ENCODE peak calls at places on chromosomes 6 and 20, in eight cellular contexts. N is endothelial cell of umbilical vein, M is HepG2, O is H1, C is prostate gland, B is stomach, S is suprapubic skin, A is HCT116. P is an unnamed sample.

GRCh38 chr20:1174787-1175186 is 10.0 kb downstream of the TMEM74B start:
- DNase-seq in N (no peak), M (no peak), O (no peak), C (no peak), B (no peak), S (no peak), A (no peak), P (no peak)

GRCh38 chr6:7647504-7647903 is 57.5 kb downstream of the SNRNP48 start:
- DNase-seq in N (no peak), M (no peak), O (no peak), C (no peak), B (no peak), S (no peak), A (no peak), P (no peak)

GRCh38 chr6:85396159-85396808 is 53.6 kb upstream of the NT5E start:
- DNase-seq in N (no peak), M (peak), O (no peak), C (no peak), B (no peak), S (no peak), A (no peak), P (no peak)

GRCh38 chr6:37173573-37174195 is 3.7 kb downstream of the PIM1 start:
- DNase-seq in N (no peak), M (no peak), O (no peak), C (no peak), B (no peak), S (no peak), A (no peak), P (peak)

GRCh38 chr6:132683543-132683942 is 24.6 kb upstream of the TAAR1 start:
- DNase-seq in N (no peak), M (peak), O (no peak), C (no peak), B (no peak), S (no peak), A (no peak), P (no peak)

GRCh38 chr6:125945378-125946141 is 11.0 kb upstream of the HINT3 start:
- DNase-seq in N (peak), M (peak), O (no peak), C (no peak), B (no peak), S (no peak), A (no peak), P (no peak)

GRCh38 chr6:79048611-79049010 is 29.4 kb downstream of the PHIP start:
- DNase-seq in N (peak), M (peak), O (no peak), C (no peak), B (no peak), S (no peak), A (peak), P (no peak)

GRCh38 chr20:29750268-29750899 is 1507.1 kb upstream of the DEFB115 start:
- DNase-seq in N (no peak), M (no peak), O (no peak), C (no peak), B (no peak), S (peak), A (no peak), P (peak)

GRCh38 chr20:37529214-37529967 is 1.7 kb upstream of the BLCAP start:
- DNase-seq in N (no peak), M (peak), O (no peak), C (no peak), B (no peak), S (no peak), A (no peak), P (peak)

GRCh38 chr20:53547664-53548239 is 45.9 kb downstream of the ZNF217 start:
- DNase-seq in N (peak), M (peak), O (peak), C (peak), B (peak), S (no peak), A (peak), P (no peak)

GRCh38 chr20:35240083-35240913 is 13.8 kb downstream of the MMP24 start:
- DNase-seq in N (no peak), M (no peak), O (no peak), C (no peak), B (no peak), S (no peak), A (no peak), P (no peak)

GRCh38 chr20:51417745-51418529 is 124.6 kb downstream of the NFATC2 start:
- DNase-seq in N (no peak), M (no peak), O (no peak), C (no peak), B (no peak), S (no peak), A (no peak), P (peak)

GRCh38 chr6:78851156-78851555 is 16.2 kb upstream of the IRAK1BP1 start:
- DNase-seq in N (no peak), M (no peak), O (no peak), C (no peak), B (no peak), S (no peak), A (no peak), P (no peak)

GRCh38 chr6:119201486-119201885 is 123.0 kb upstream of the FAM184A start:
- DNase-seq in N (no peak), M (no peak), O (no peak), C (peak), B (no peak), S (no peak), A (no peak), P (no peak)

GRCh38 chr6:143949535-143949934 is 58.5 kb downstream of the PLAGL1 start:
- DNase-seq in N (no peak), M (no peak), O (no peak), C (no peak), B (no peak), S (no peak), A (no peak), P (no peak)

GRCh38 chr6:107877968-107878367 is 53.9 kb upstream of the SCML4 start:
- DNase-seq in N (no peak), M (no peak), O (no peak), C (no peak), B (no peak), S (no peak), A (no peak), P (no peak)

GRCh38 chr6:12039540-12040459 is 27.7 kb downstream of the HIVEP1 start:
- DNase-seq in N (no peak), M (no peak), O (no peak), C (no peak), B (no peak), S (no peak), A (no peak), P (no peak)

GRCh38 chr6:6736753-6737654 is 148.5 kb downstream of the LY86 start:
- DNase-seq in N (peak), M (no peak), O (peak), C (no peak), B (peak), S (peak), A (no peak), P (no peak)

GRCh38 chr20:59703046-59703445 is 98.7 kb downstream of the PHACTR3 start:
- DNase-seq in N (no peak), M (no peak), O (no peak), C (no peak), B (no peak), S (no peak), A (no peak), P (no peak)

GRCh38 chr6:102553214-102553613 is 1159.7 kb downstream of the GRIK2 start:
- DNase-seq in N (no peak), M (no peak), O (no peak), C (no peak), B (no peak), S (no peak), A (no peak), P (no peak)

GRCh38 chr20:53737404-53738038 is 143.9 kb upstream of the ZNF217 start:
- DNase-seq in N (peak), M (no peak), O (no peak), C (no peak), B (no peak), S (no peak), A (no peak), P (no peak)

GRCh38 chr20:38601216-38602184 is at the start of gene ARHGAP40:
- DNase-seq in N (no peak), M (peak), O (peak), C (peak), B (peak), S (no peak), A (peak), P (no peak)

GRCh38 chr6:54980511-54981275 is 134.1 kb downstream of the FAM83B start:
- DNase-seq in N (no peak), M (no peak), O (no peak), C (no peak), B (no peak), S (no peak), A (no peak), P (no peak)

GRCh38 chr20:53011640-53012039 is 39.5 kb downstream of the TSHZ2 start:
- DNase-seq in N (no peak), M (no peak), O (no peak), C (no peak), B (no peak), S (no peak), A (no peak), P (no peak)

GRCh38 chr6:70847091-70847490 is 109.8 kb downstream of the B3GAT2 start:
- DNase-seq in N (no peak), M (no peak), O (no peak), C (no peak), B (no peak), S (no peak), A (no peak), P (no peak)

GRCh38 chr6:157235600-157236039 is 87.7 kb downstream of the TMEM242 start:
- DNase-seq in N (peak), M (peak), O (no peak), C (no peak), B (peak), S (peak), A (no peak), P (peak)

GRCh38 chr6:3294921-3295871 is 36.4 kb downstream of the PSMG4 start:
- DNase-seq in N (no peak), M (peak), O (no peak), C (no peak), B (no peak), S (peak), A (no peak), P (peak)

GRCh38 chr6:168225471-168225901 is 94.1 kb downstream of the DACT2 start:
- DNase-seq in N (no peak), M (no peak), O (no peak), C (no peak), B (no peak), S (peak), A (no peak), P (no peak)

GRCh38 chr6:71181565-71181964 is 107.0 kb upstream of the OGFRL1 start:
- DNase-seq in N (no peak), M (peak), O (no peak), C (no peak), B (no peak), S (no peak), A (peak), P (no peak)

GRCh38 chr20:50346372-50347347 is 156.0 kb downstream of the CEBPB start:
- DNase-seq in N (peak), M (no peak), O (no peak), C (peak), B (peak), S (peak), A (no peak), P (peak)

GRCh38 chr6:112356994-112357393 is 9.9 kb downstream of the RFPL4B start:
- DNase-seq in N (no peak), M (no peak), O (no peak), C (no peak), B (no peak), S (no peak), A (no peak), P (no peak)
- H3K27ac ChIP-seq in N (no peak), M (no peak), O (no peak), C (no peak), B (no peak), S (no peak), A (no peak), P (no peak)

GRCh38 chr20:2658414-2659354 is 5.3 kb downstream of the IDH3B start:
- DNase-seq in N (no peak), M (peak), O (peak), C (no peak), B (no peak), S (no peak), A (no peak), P (no peak)
- TF ChIP-seq POLR2AphosphoS5 in N (peak), M (peak), O (peak), C (no peak), B (no peak), S (no peak), A (peak), P (peak)

DNA sequence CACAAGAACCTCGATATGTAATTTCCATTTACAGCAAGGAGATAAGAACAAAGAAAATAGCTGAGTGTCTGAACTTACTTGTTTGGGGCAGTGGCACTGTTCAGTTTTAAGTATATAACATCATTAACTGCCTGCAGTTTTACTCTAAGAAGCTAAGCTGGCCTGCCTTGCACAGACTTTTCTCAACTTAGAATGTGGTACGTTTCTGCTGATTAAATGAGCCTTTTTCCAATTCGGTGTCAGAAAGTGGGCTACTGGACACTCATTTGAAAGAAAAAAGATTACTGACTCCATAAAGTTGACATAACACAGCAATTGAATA is 2.1 kb downstream of the ZMYND8 start:
- DNase-seq in N (no peak), M (no peak), O (no peak), C (no peak), B (no peak), S (no peak), A (no peak), P (no peak)
- H3K4me3 ChIP-seq in N (peak), M (peak), O (peak), C (no peak), B (peak), S (peak), A (no peak), P (no peak)

GRCh38 chr6:128000363-128000762 is 99.5 kb upstream of the THEMIS start:
- DNase-seq in N (peak), M (no peak), O (no peak), C (no peak), B (no peak), S (no peak), A (no peak), P (no peak)
- H3K27ac ChIP-seq in N (no peak), M (no peak), O (no peak), C (no peak), B (no peak), S (no peak), A (no peak), P (no peak)